ENCODE peak calls at places on chromosomes 6 and 20, in six cellular contexts. S is Peyer's patch, F is upper lobe of left lung, L is cardiac muscle cell, A is AG04450, C is breast epithelium. V is an unnamed sample.

GRCh38 chr6:130611366-130611765 is 215.8 kb upstream of the SMLR1 start:
- DNase-seq in S (no peak), F (no peak), L (no peak), A (no peak), C (no peak), V (no peak)

GRCh38 chr20:43124261-43124660 is 65.4 kb downstream of the PTPRT start:
- DNase-seq in S (no peak), F (no peak), L (no peak), A (no peak), C (no peak), V (no peak)

GRCh38 chr6:34001706-34002645 is 143.9 kb downstream of the GRM4 start:
- DNase-seq in S (no peak), F (no peak), L (no peak), A (no peak), C (no peak), V (no peak)

GRCh38 chr6:149065658-149066556 is 251.6 kb upstream of the TAB2 start:
- DNase-seq in S (peak), F (no peak), L (no peak), A (no peak), C (no peak), V (no peak)

GRCh38 chr6:38549795-38550194 is 89.9 kb downstream of the BTBD9 start:
- DNase-seq in S (no peak), F (no peak), L (peak), A (no peak), C (no peak), V (no peak)

GRCh38 chr20:44288252-44288651 is 22.8 kb downstream of the FITM2 start:
- DNase-seq in S (no peak), F (no peak), L (no peak), A (no peak), C (no peak), V (no peak)

GRCh38 chr6:56772737-56773184 is 130.1 kb upstream of the DST start:
- DNase-seq in S (no peak), F (no peak), L (no peak), A (peak), C (no peak), V (no peak)

GRCh38 chr20:57991211-57991841 is 237.1 kb downstream of the ANKRD60 start:
- DNase-seq in S (no peak), F (no peak), L (no peak), A (no peak), C (peak), V (no peak)

GRCh38 chr20:48722737-48723191 is 105.0 kb downstream of the PREX1 start:
- DNase-seq in S (peak), F (peak), L (no peak), A (no peak), C (no peak), V (no peak)

GRCh38 chr6:108622601-108623335 is 62.1 kb downstream of the FOXO3 start:
- DNase-seq in S (peak), F (no peak), L (no peak), A (peak), C (no peak), V (no peak)

GRCh38 chr6:159969921-159970320 is 1.0 kb downstream of the IGF2R start:
- DNase-seq in S (peak), F (no peak), L (peak), A (no peak), C (no peak), V (no peak)

GRCh38 chr6:81894788-81895221 is 142.3 kb upstream of the TENT5A start:
- DNase-seq in S (no peak), F (no peak), L (peak), A (no peak), C (no peak), V (no peak)

GRCh38 chr6:169700296-169700695 is 1.5 kb downstream of the WDR27 start:
- DNase-seq in S (no peak), F (no peak), L (peak), A (no peak), C (no peak), V (no peak)

DNA sequence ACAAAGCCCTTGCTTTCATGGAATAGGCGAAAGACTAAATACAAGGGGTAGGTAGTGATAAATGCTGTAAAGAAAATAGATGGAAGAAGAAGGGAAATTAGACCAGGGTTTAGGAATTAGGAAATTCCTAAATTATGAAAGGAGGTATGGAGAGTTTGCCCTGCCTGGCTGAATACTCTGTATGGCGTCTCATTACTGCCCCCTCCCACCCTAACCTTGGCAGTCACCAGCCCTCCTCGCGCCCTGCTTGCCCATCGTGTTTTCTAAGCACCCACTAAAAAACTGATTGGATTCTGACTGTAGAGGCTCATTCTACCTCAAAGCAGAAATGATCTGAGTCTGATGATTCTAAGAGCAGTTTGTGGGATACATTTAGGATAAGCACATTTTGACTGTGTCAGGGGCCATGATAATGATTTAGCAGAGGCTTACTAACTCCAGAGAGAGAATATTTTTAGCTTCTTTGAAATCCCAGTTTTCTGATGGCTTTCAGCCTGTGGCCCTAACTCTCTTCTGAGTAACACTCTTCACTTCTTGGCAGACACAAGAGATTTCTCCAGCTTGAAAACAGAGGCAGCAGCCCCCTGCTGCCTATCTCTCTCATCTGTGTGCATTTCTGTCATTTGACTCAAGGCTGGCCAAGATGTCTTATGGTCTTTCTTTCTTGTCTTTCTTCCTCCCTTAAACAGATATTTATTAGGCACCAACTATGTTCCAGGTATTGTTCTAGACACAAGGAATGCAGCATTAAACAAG is 1.4 kb upstream of the CHD6 start:
- DNase-seq in S (no peak), F (no peak), L (no peak), A (no peak), C (no peak), V (no peak)
- H3K4me3 ChIP-seq in S (no peak), F (peak), L (peak), A (peak), C (peak), V (no peak)

GRCh38 chr6:85388531-85388930 is 61.4 kb upstream of the NT5E start:
- DNase-seq in S (no peak), F (no peak), L (no peak), A (no peak), C (no peak), V (no peak)
- H3K27ac ChIP-seq in S (no peak), F (no peak), L (no peak), A (no peak), C (no peak), V (no peak)

DNA sequence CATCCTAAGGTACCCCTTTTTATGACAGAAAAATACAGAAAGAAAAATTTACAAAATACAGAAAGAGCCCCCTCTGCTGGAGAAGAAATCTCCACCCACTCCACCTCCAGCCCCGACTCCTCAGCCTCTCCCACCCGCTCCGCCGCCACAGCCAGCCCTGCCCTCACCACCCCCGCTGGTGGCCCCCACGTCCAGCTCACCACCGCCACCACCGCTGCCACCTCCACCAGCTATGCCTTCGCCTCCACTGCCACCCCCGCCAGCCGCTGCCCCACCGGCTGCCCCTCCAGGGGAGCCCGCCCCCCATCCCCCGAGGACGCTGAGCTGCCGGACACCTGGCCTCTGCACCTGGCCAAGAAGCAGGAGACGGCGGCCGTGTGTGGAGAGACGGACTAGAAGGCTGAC is 17.7 kb downstream of the WFDC2 start:
- DNase-seq in S (no peak), F (peak), L (peak), A (no peak), C (no peak), V (no peak)
- TF ChIP-seq CTCF in S (no peak), F (no peak), L (peak), A (peak), C (no peak), V (peak)

GRCh38 chr20:62602550-62602949 is 39.8 kb upstream of the SLCO4A1 start:
- DNase-seq in S (peak), F (no peak), L (no peak), A (no peak), C (peak), V (no peak)

GRCh38 chr20:62603907-62604785 is 38.2 kb upstream of the SLCO4A1 start:
- DNase-seq in S (no peak), F (no peak), L (no peak), A (no peak), C (no peak), V (peak)

GRCh38 chr20:62601172-62601571 is 41.1 kb upstream of the SLCO4A1 start:
- DNase-seq in S (no peak), F (no peak), L (no peak), A (no peak), C (no peak), V (no peak)

GRCh38 chr20:62604796-62605195 is 37.5 kb upstream of the SLCO4A1 start:
- DNase-seq in S (no peak), F (no peak), L (no peak), A (no peak), C (no peak), V (no peak)

DNA sequence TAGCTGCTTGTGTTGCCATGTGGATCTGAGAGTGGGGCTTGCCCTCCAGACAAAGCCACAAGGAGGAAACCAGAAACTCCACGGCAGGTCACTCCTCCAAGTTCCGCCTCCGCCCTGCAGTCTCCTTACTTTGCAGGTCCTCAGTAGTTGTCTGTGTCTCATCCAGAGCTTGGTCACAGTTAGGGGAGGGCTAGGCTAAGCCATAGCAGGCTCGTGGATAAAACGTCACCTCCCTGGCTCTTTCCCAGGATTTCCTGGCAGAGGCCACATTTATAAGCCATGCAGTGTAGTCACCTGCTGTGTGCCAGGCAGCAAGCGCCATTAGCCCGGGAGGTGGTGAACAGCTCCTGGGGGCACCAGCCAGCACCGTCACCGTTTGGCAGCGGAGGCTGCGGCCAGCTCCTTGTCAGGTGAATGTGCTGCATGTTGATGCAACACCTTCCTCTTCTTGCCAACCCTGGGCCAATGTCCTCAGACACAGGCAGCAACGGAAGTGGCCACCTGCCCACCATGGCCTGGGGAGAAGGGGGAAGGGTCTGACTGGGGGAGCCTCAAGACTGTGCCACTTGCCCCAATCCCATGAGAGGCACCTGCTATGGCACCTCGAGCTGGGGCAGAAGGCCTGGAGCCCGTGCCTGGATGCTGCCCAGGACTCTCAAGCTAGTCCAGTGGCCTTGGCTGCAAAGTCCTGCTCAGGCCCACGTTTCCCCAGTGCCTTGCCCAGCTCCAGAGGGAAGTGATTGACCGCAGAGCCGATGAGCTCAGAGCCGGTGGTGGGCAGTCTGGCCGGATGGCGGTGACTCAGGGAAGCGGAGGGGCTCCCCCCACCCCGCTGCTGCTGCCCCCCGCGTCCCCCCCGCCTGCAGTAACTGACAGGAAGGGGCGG is 39.0 kb upstream of the SLCO4A1 start:
- DNase-seq in S (peak), F (peak), L (no peak), A (no peak), C (peak), V (peak)
- H3K4me3 ChIP-seq in S (peak), F (peak), L (no peak), A (no peak), C (peak), V (peak)

DNA sequence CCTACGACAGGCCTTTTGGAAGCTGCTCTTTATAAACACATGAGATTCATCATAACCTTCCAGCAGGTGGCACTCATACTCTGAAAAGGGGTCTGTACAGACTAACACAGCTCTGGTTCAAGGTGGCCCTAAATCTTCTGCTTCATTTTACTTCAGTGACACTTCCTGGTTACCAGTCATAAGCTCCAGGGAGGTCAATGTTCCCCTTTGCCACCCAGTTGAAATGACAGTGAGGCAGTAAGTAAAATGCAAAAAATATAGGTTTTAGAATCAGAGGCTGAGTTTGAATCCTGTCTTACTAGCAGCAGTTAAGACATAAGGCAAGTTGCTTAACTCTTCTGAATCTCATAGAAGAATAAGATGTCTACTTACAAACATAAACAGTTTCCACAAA is 132.8 kb downstream of the CDK19 start:
- DNase-seq in S (peak), F (no peak), L (peak), A (peak), C (no peak), V (peak)
- H3K27ac ChIP-seq in S (no peak), F (no peak), L (no peak), A (no peak), C (no peak), V (no peak)

DNA sequence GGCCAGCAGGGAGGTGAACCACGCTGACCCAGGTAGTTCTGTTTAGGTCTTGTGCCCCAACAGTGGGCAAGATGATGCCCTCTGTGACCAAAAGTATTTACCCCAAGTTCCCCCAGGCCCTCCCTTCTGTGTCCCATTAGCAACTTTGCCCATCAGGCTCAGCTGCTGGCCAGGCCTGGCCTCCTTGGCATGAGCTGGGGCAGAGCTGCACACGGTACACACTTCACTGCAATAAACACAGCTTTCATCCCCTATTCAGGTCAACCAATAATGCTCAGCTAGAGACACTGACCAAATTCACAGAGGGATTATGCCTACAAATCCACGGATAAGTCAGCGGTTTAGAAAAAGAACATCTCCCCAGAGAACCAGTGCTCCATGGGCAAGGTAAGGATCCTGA is 103.7 kb downstream of the SLC23A2 start:
- DNase-seq in S (no peak), F (no peak), L (no peak), A (no peak), C (no peak), V (peak)
- TF ChIP-seq CTCF in S (no peak), F (no peak), L (no peak), A (no peak), C (no peak), V (no peak)

GRCh38 chr6:142413111-142413510 is 111.3 kb downstream of the ADGRG6 start:
- DNase-seq in S (no peak), F (no peak), L (no peak), A (no peak), C (no peak), V (no peak)
- H3K4me3 ChIP-seq in S (no peak), F (no peak), L (no peak), A (no peak), C (no peak), V (no peak)

DNA sequence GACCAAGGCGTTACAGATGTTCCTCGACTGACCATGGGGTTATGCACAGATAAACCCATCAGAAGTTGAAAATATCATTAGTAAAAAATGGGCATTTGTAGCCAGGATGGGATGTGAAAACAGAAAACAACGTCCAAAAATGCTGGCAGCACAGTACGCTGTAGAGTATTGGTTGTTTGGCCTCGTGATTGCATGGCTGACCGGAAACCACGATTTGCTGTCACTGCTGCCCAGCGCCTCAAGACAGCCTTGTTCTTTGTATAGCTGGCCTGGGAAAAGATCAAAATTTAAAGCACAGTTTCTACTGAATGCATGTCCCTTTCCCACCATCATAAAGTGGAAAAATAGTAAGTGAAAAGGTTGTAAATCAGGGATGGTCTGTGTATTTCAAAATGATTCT is 41.9 kb downstream of the MTHFD1L start:
- DNase-seq in S (no peak), F (no peak), L (no peak), A (no peak), C (no peak), V (no peak)
- H3K27ac ChIP-seq in S (no peak), F (no peak), L (no peak), A (no peak), C (no peak), V (no peak)